ENCODE peak calls at places on chromosomes 7 and 10, in eight cellular contexts. O is GM12878, C is prostate gland, A is esophagus muscularis mucosa, J is spleen, Q is HepG2, G is transverse colon, D is breast epithelium. P is an unnamed sample.
A peak's percentile ranks its signal among the peaks of the same experiment; 100 is the strongest.

GRCh38 chr7:111103678-111104274 is 12.8 kb downstream of the LRRN3 start:
- DNase-seq in C (no peak), G (no peak), O (no peak), J (no peak), D (no peak), A (no peak), Q (no peak), P (no peak)

GRCh38 chr7:83413831-83414230 is 235.1 kb downstream of the SEMA3E start:
- DNase-seq in A (no peak), C (no peak), Q (no peak), D (no peak), G (no peak), J (no peak), O (no peak), P (no peak)

GRCh38 chr7:65746398-65746669 is 126.5 kb upstream of the VKORC1L1 start:
- DNase-seq in A (no peak), C (no peak), D (no peak), J (no peak), Q (no peak), G (no peak), O (no peak), P (no peak)

GRCh38 chr7:83276250-83276649 is 113.6 kb upstream of the PCLO start:
- DNase-seq in J (no peak), G (no peak), Q (no peak), O (no peak), A (no peak), D (no peak), C (no peak), P (no peak)

GRCh38 chr10:71260622-71261325 is 48.4 kb downstream of the UNC5B start:
- DNase-seq in O (no peak), A (no peak), G (no peak), C (no peak), J (no peak), Q (no peak), D (no peak), P (peak; percentile 54)

GRCh38 chr7:58086871-58087535 is 637.0 kb downstream of the ZNF716 start:
- DNase-seq in G (no peak), C (no peak), A (no peak), O (no peak), J (peak; percentile 37), Q (no peak), D (no peak), P (no peak)

GRCh38 chr7:71733108-71733870 is 601.3 kb downstream of the GALNT17 start:
- DNase-seq in Q (peak; percentile 52), G (peak; percentile 73), J (peak; percentile 89), A (peak; percentile 95), D (peak; percentile 83), O (no peak), C (peak; percentile 82), P (peak; percentile 93)

GRCh38 chr7:78279035-78279434 is 480.5 kb downstream of the PHTF2 start:
- DNase-seq in A (no peak), D (no peak), Q (no peak), G (no peak), C (no peak), J (no peak), O (no peak), P (no peak)

GRCh38 chr10:73060738-73061635 is 35.7 kb downstream of the P4HA1 start:
- DNase-seq in J (no peak), D (no peak), O (no peak), Q (peak; percentile 17), G (no peak), A (no peak), C (no peak), P (no peak)

GRCh38 chr7:139523199-139523941 is at the start of gene CLEC2L:
- DNase-seq in D (no peak), Q (no peak), C (no peak), A (no peak), J (no peak), O (no peak), G (no peak), P (peak; percentile 84)

GRCh38 chr7:343227-343822 is 53.4 kb downstream of the FOXL3 start:
- DNase-seq in A (no peak), G (no peak), C (no peak), O (no peak), J (no peak), Q (peak; percentile 83), D (no peak), P (peak; percentile 65)

GRCh38 chr10:3393958-3394357 is 221.4 kb upstream of the PITRM1 start:
- DNase-seq in A (no peak), O (no peak), G (no peak), D (no peak), Q (no peak), C (no peak), J (no peak), P (no peak)

GRCh38 chr10:91410638-91411367 is 659 bp downstream of the HECTD2 start:
- DNase-seq in J (no peak), C (peak; percentile 37), O (no peak), D (no peak), Q (no peak), A (no peak), G (no peak), P (peak; percentile 67)

GRCh38 chr10:126124923-126125322 is 228.6 kb downstream of the FANK1 start:
- DNase-seq in C (no peak), A (no peak), O (no peak), Q (no peak), D (no peak), G (no peak), J (no peak), P (no peak)

GRCh38 chr7:54882694-54883093 is 123.7 kb upstream of the SEC61G start:
- DNase-seq in Q (no peak), J (no peak), D (no peak), C (no peak), G (no peak), A (no peak), O (no peak), P (no peak)

GRCh38 chr10:43890124-43890523 is 241.4 kb upstream of the ZNF32 start:
- DNase-seq in G (no peak), A (no peak), C (no peak), D (no peak), Q (no peak), O (no peak), J (no peak), P (no peak)

GRCh38 chr7:132116369-132116768 is 459.9 kb downstream of the PLXNA4 start:
- DNase-seq in G (no peak), Q (no peak), A (no peak), C (no peak), D (no peak), O (no peak), J (no peak), P (no peak)

GRCh38 chr7:131844380-131844779 is 288.0 kb upstream of the PODXL start:
- DNase-seq in D (no peak), J (no peak), Q (no peak), O (no peak), C (no peak), A (no peak), G (no peak), P (no peak)

GRCh38 chr7:38881947-38882684 is 26.9 kb downstream of the VPS41 start:
- DNase-seq in J (no peak), G (no peak), O (no peak), D (no peak), Q (no peak), A (no peak), C (no peak), P (no peak)

GRCh38 chr10:94320285-94320914 is 42.3 kb downstream of the NOC3L start:
- DNase-seq in O (no peak), J (peak; percentile 83), A (no peak), C (peak; percentile 70), Q (peak; percentile 53), G (peak; percentile 65), D (peak; percentile 71), P (peak; percentile 57)

GRCh38 chr10:5697342-5697741 is 12.7 kb downstream of the TASOR2 start:
- DNase-seq in C (no peak), Q (no peak), D (no peak), G (peak; percentile 42), A (no peak), J (no peak), O (no peak), P (no peak)

GRCh38 chr10:50621981-50622496 is 1.7 kb downstream of the SGMS1 start:
- DNase-seq in Q (peak; percentile 52), J (peak; percentile 93), C (peak; percentile 99), O (peak; percentile 83), D (peak; percentile 88), G (peak; percentile 95), A (peak; percentile 99), P (peak; percentile 96)
- TF ChIP-seq POLR2AphosphoS5 in Q (no peak), J (peak; percentile 76), C (peak; percentile 83), O (no peak), D (no peak), G (peak; percentile 64), A (peak; percentile 86), P (peak; percentile 64)

GRCh38 chr7:128352636-128353035 is 8.9 kb downstream of the PRRT4 start:
- DNase-seq in A (no peak), D (no peak), J (no peak), G (no peak), O (no peak), Q (no peak), C (no peak), P (no peak)

GRCh38 chr7:128352138-128352537 is 8.4 kb upstream of the RBM28 start:
- DNase-seq in G (peak; percentile 33), Q (peak; percentile 11), J (peak; percentile 85), A (no peak), C (no peak), O (no peak), D (peak; percentile 55), P (peak; percentile 92)

GRCh38 chr7:128353189-128353588 is 8.3 kb downstream of the PRRT4 start:
- DNase-seq in G (no peak), A (no peak), J (no peak), C (no peak), D (no peak), O (no peak), Q (no peak), P (no peak)

GRCh38 chr7:128350708-128351295 is 7.1 kb upstream of the RBM28 start:
- DNase-seq in C (no peak), G (no peak), J (no peak), O (no peak), A (no peak), Q (no peak), D (no peak), P (peak; percentile 64)

GRCh38 chr7:128351296-128352123 is 7.8 kb upstream of the RBM28 start:
- DNase-seq in C (no peak), O (no peak), J (peak; percentile 80), A (no peak), G (no peak), D (no peak), Q (no peak), P (no peak)
- TF ChIP-seq CTCF in C (no peak), O (no peak), J (no peak), A (no peak), G (no peak), D (no peak), Q (no peak), P (no peak)

DNA sequence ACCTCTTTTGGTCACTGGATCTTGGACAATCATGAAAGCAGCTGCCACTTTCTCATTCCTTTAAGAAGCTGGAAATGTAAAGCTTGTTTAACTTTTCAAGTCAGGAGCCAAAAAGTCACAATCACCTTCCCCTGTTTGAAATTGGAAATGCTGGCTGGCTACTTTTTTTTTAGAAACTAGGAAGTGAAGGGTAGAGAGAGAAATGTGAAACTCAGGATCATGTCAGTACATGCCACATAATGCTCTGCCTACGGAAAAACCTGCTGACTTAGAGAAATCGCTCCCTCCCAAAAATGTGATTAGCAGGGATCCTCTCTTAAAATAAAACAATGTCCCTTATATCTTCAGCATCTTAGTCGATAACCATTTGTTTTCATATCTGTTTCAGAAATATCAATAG is 188.4 kb upstream of the C7orf33 start:
- DNase-seq in J (no peak), O (no peak), Q (no peak), D (no peak), A (no peak), G (no peak), C (no peak), P (no peak)
- TF ChIP-seq POLR2AphosphoS5 in J (no peak), O (no peak), Q (no peak), D (no peak), A (no peak), G (no peak), C (no peak), P (no peak)

GRCh38 chr7:46029111-46029704 is 108.1 kb upstream of the IGFBP3 start:
- DNase-seq in J (no peak), C (no peak), Q (no peak), O (no peak), D (no peak), G (no peak), A (no peak), P (no peak)
- TF ChIP-seq CTCF in J (no peak), C (no peak), Q (no peak), O (no peak), D (no peak), G (no peak), A (no peak), P (no peak)

P was measured in upper lobe of left lung.